ENCODE peak calls at places on chromosome 14, in five cellular contexts. One of them, this sample, is unnamed.

GRCh38 chr14:69535230-69535848 is 39.3 kb downstream of the CCDC177 start:
- DNase-seq in IMR-90: peak
- DNase-seq in LNCaP clone FGC: no peak
- DNase-seq in pancreas: no peak
- DNase-seq in foreskin fibroblast: peak
- DNase-seq in this sample: no peak

GRCh38 chr14:50560929-50561280 is 960 bp downstream of the ATL1 start:
- DNase-seq in IMR-90: peak
- DNase-seq in LNCaP clone FGC: no peak
- DNase-seq in pancreas: peak
- DNase-seq in foreskin fibroblast: peak
- DNase-seq in this sample: peak

GRCh38 chr14:59146941-59147470 is 41.5 kb upstream of the DAAM1 start:
- DNase-seq in IMR-90: no peak
- DNase-seq in LNCaP clone FGC: no peak
- DNase-seq in pancreas: no peak
- DNase-seq in foreskin fibroblast: no peak
- DNase-seq in this sample: no peak

GRCh38 chr14:104895786-104896642 is 28.7 kb upstream of the PLD4 start:
- DNase-seq in IMR-90: no peak
- DNase-seq in LNCaP clone FGC: no peak
- DNase-seq in pancreas: peak
- DNase-seq in foreskin fibroblast: no peak
- DNase-seq in this sample: no peak

GRCh38 chr14:85529803-85530574 is at the start of gene FLRT2:
- DNase-seq in IMR-90: peak
- DNase-seq in LNCaP clone FGC: no peak
- DNase-seq in pancreas: peak
- DNase-seq in foreskin fibroblast: peak
- DNase-seq in this sample: peak

GRCh38 chr14:32183151-32184048 is 18.4 kb upstream of the RNU6-7 start:
- DNase-seq in IMR-90: no peak
- DNase-seq in LNCaP clone FGC: no peak
- DNase-seq in pancreas: no peak
- DNase-seq in foreskin fibroblast: no peak
- DNase-seq in this sample: no peak

GRCh38 chr14:69953266-69953905 is 74.2 kb downstream of the SMOC1 start:
- DNase-seq in IMR-90: no peak
- DNase-seq in LNCaP clone FGC: no peak
- DNase-seq in pancreas: no peak
- DNase-seq in foreskin fibroblast: no peak
- DNase-seq in this sample: peak

GRCh38 chr14:57502581-57503254 is 9.1 kb upstream of the CCDC198 start:
- DNase-seq in IMR-90: no peak
- DNase-seq in LNCaP clone FGC: peak
- DNase-seq in pancreas: no peak
- DNase-seq in foreskin fibroblast: no peak
- DNase-seq in this sample: no peak

GRCh38 chr14:49019467-49020100 is 566.6 kb downstream of the RPS29 start:
- DNase-seq in IMR-90: no peak
- DNase-seq in LNCaP clone FGC: no peak
- DNase-seq in pancreas: no peak
- DNase-seq in foreskin fibroblast: no peak
- DNase-seq in this sample: no peak

GRCh38 chr14:74251546-74252030 is 12.3 kb downstream of the VSX2 start:
- DNase-seq in IMR-90: peak
- DNase-seq in LNCaP clone FGC: peak
- DNase-seq in pancreas: peak
- DNase-seq in foreskin fibroblast: peak
- DNase-seq in this sample: peak

GRCh38 chr14:53509227-53509822 is 356.2 kb upstream of the DDHD1 start:
- DNase-seq in IMR-90: peak
- DNase-seq in LNCaP clone FGC: no peak
- DNase-seq in pancreas: no peak
- DNase-seq in foreskin fibroblast: peak
- DNase-seq in this sample: peak

GRCh38 chr14:105891631-105892452 is 365.5 kb downstream of the TMEM121 start:
- DNase-seq in IMR-90: no peak
- DNase-seq in LNCaP clone FGC: no peak
- DNase-seq in pancreas: peak
- DNase-seq in foreskin fibroblast: no peak
- DNase-seq in this sample: no peak

GRCh38 chr14:103724116-103724515 is 8.5 kb downstream of the ZFYVE21 start:
- DNase-seq in IMR-90: peak
- DNase-seq in LNCaP clone FGC: no peak
- DNase-seq in pancreas: peak
- DNase-seq in foreskin fibroblast: peak
- DNase-seq in this sample: no peak

GRCh38 chr14:89486505-89486904 is 69.5 kb upstream of the FOXN3 start:
- DNase-seq in IMR-90: no peak
- DNase-seq in LNCaP clone FGC: no peak
- DNase-seq in pancreas: no peak
- DNase-seq in foreskin fibroblast: no peak
- DNase-seq in this sample: no peak

GRCh38 chr14:86936556-86936955 is 1056.4 kb downstream of the GALC start:
- DNase-seq in IMR-90: no peak
- DNase-seq in LNCaP clone FGC: no peak
- DNase-seq in pancreas: no peak
- DNase-seq in foreskin fibroblast: no peak
- DNase-seq in this sample: no peak

GRCh38 chr14:90523544-90523943 is 126.7 kb downstream of the CALM1 start:
- DNase-seq in IMR-90: peak
- DNase-seq in LNCaP clone FGC: no peak
- DNase-seq in pancreas: no peak
- DNase-seq in foreskin fibroblast: peak
- DNase-seq in this sample: no peak

GRCh38 chr14:68390731-68391130 is 402.1 kb downstream of the ZFP36L1 start:
- DNase-seq in IMR-90: no peak
- DNase-seq in LNCaP clone FGC: no peak
- DNase-seq in pancreas: no peak
- DNase-seq in foreskin fibroblast: no peak
- DNase-seq in this sample: no peak

GRCh38 chr14:75070383-75070782 is 942 bp downstream of the ZC2HC1C start:
- DNase-seq in IMR-90: no peak
- DNase-seq in LNCaP clone FGC: no peak
- DNase-seq in pancreas: peak
- DNase-seq in foreskin fibroblast: peak
- DNase-seq in this sample: no peak

GRCh38 chr14:44404599-44405349 is 102.3 kb downstream of the FSCB start:
- DNase-seq in IMR-90: no peak
- DNase-seq in LNCaP clone FGC: no peak
- DNase-seq in pancreas: no peak
- DNase-seq in foreskin fibroblast: no peak
- DNase-seq in this sample: no peak

GRCh38 chr14:61296707-61297502 is 15.8 kb upstream of the TMEM30B start:
- DNase-seq in IMR-90: peak
- DNase-seq in LNCaP clone FGC: peak
- DNase-seq in pancreas: no peak
- DNase-seq in foreskin fibroblast: peak
- DNase-seq in this sample: no peak

GRCh38 chr14:82757775-82758174 is 1224.1 kb upstream of the SEL1L start:
- DNase-seq in IMR-90: no peak
- DNase-seq in LNCaP clone FGC: no peak
- DNase-seq in pancreas: no peak
- DNase-seq in foreskin fibroblast: no peak
- DNase-seq in this sample: no peak

GRCh38 chr14:99571303-99571986 is 32.6 kb downstream of the CCDC85C start:
- DNase-seq in IMR-90: no peak
- DNase-seq in LNCaP clone FGC: peak
- DNase-seq in pancreas: no peak
- DNase-seq in foreskin fibroblast: no peak
- DNase-seq in this sample: no peak

GRCh38 chr14:88233915-88234314 is 89.2 kb downstream of the KCNK10 start:
- DNase-seq in IMR-90: no peak
- DNase-seq in LNCaP clone FGC: peak
- DNase-seq in pancreas: no peak
- DNase-seq in foreskin fibroblast: no peak
- DNase-seq in this sample: no peak

GRCh38 chr14:68734231-68734732 is 58.6 kb downstream of the ZFP36L1 start:
- DNase-seq in IMR-90: peak
- DNase-seq in LNCaP clone FGC: no peak
- DNase-seq in pancreas: no peak
- DNase-seq in foreskin fibroblast: no peak
- DNase-seq in this sample: no peak